ENCODE peak calls at places on chromosomes 5 and 9, in eight cellular contexts. J is NCI-H1694 treated with DMSO at 0.1 percent for 48 hours; L is hypothalamus; N is stimulated activated CD8-positive, alpha-beta memory T cell treated with anti-CD3 and anti-CD28 coated beads, Interleukin-15, amount 100 ng/mL, for 24 hours; P is activated gamma-delta T cell treated with anti-CD3 and anti-CD28 coated beads, Interleukin-2, amount 50 U/mL, for 16 hours; U is HTR-8/SVneo; V is adipocyte; S is left colon. H is an unnamed sample.

GRCh38 chr5:115417076-115417475 is 120.6 kb upstream of the CCDC112 start:
- DNase-seq in S (no peak), P (no peak), J (no peak), N (no peak), L (no peak), V (no peak), U (no peak), H (no peak)

GRCh38 chr5:77852514-77853352 is 76.6 kb upstream of the TBCA start:
- DNase-seq in J (no peak), U (peak; percentile 70), L (peak; percentile 34), N (no peak), S (peak; percentile 45), V (peak; percentile 64), P (peak; percentile 19), H (no peak)

GRCh38 chr9:136556166-136556565 is 10.3 kb upstream of the NOTCH1 start:
- DNase-seq in L (no peak), N (no peak), S (no peak), J (no peak), P (no peak), V (no peak), U (no peak), H (no peak)

GRCh38 chr5:89065919-89066318 is 182.9 kb upstream of the MEF2C start:
- DNase-seq in J (no peak), L (no peak), V (no peak), S (no peak), N (no peak), U (no peak), P (no peak), H (no peak)

GRCh38 chr5:173328896-173329369 is 719 bp upstream of the STC2 start:
- DNase-seq in U (peak; percentile 29), N (no peak), V (peak; percentile 88), P (no peak), J (no peak), S (no peak), L (no peak), H (peak; percentile 14)

GRCh38 chr9:27019589-27019988 is 14.1 kb upstream of the LRRC19 start:
- DNase-seq in U (no peak), V (peak; percentile 62), N (no peak), S (no peak), J (no peak), L (no peak), P (no peak), H (no peak)

GRCh38 chr9:6681957-6682501 is 36.5 kb upstream of the GLDC start:
- DNase-seq in P (no peak), U (no peak), J (no peak), N (no peak), L (no peak), S (peak; percentile 34), V (no peak), H (no peak)

GRCh38 chr5:16568875-16569580 is 47.8 kb downstream of the RETREG1 start:
- DNase-seq in L (peak; percentile 91), V (no peak), S (no peak), J (peak; percentile 60), N (no peak), U (no peak), P (no peak), H (no peak)

GRCh38 chr5:16502866-16503265 is 37.3 kb upstream of the ZNF622 start:
- DNase-seq in S (no peak), P (no peak), L (no peak), U (no peak), V (peak; percentile 55), J (no peak), N (no peak), H (no peak)

GRCh38 chr9:2635922-2636321 is 14.3 kb downstream of the VLDLR start:
- DNase-seq in U (no peak), P (no peak), V (no peak), S (no peak), J (no peak), N (no peak), L (no peak), H (no peak)

GRCh38 chr9:115850548-115851304 is 302.9 kb upstream of the PAPPA start:
- DNase-seq in S (no peak), P (no peak), L (no peak), U (no peak), V (peak; percentile 55), J (no peak), N (no peak), H (no peak)

GRCh38 chr5:132184588-132184987 is 43.1 kb downstream of the P4HA2 start:
- DNase-seq in V (no peak), S (no peak), J (no peak), L (no peak), P (no peak), N (no peak), U (no peak), H (no peak)

GRCh38 chr5:125196479-125197183 is 450.2 kb upstream of the ZNF608 start:
- DNase-seq in P (no peak), J (peak; percentile 76), N (no peak), U (no peak), L (no peak), S (no peak), V (no peak), H (no peak)

GRCh38 chr9:128625391-128626145 is 31.1 kb downstream of the DYNC2I2 start:
- DNase-seq in L (no peak), P (no peak), U (no peak), S (peak; percentile 33), J (no peak), V (no peak), N (no peak), H (no peak)

GRCh38 chr5:33230467-33231078 is 210.2 kb upstream of the TARS1 start:
- DNase-seq in U (no peak), V (no peak), N (no peak), J (no peak), L (no peak), P (no peak), S (no peak), H (no peak)

H was measured in NCI-H526.